ENCODE peak calls at places on chromosomes 6 and 20, in ten cellular contexts. O is non-pigmented ciliary epithelial cell; A is HEK293T; H is NCI-H524; C is thyroid gland; R is T-helper 2 cell; M is thoracic aorta; L is neural crest cell; B is activated naive CD8-positive, alpha-beta T cell treated with anti-CD3 and anti-CD28 coated beads, Interleukin-2, amount 50 U/mL, for 24 hours; V is ovary. E is an unnamed sample.

GRCh38 chr20:3405696-3406358 is 1.6 kb downstream of the DNAAF9 start:
- DNase-seq in O (no peak), A (no peak), H (no peak), C (no peak), R (no peak), M (no peak), L (no peak), B (no peak), V (no peak), E (no peak)

GRCh38 chr6:132910759-132911158 is 96.4 kb downstream of the RPS12 start:
- DNase-seq in O (no peak), A (no peak), H (no peak), C (no peak), R (no peak), M (no peak), L (no peak), B (no peak), V (no peak), E (no peak)

GRCh38 chr6:37535701-37536461 is 36.2 kb upstream of the CCDC167 start:
- DNase-seq in O (no peak), A (no peak), H (peak; percentile 65), C (peak; percentile 35), R (no peak), M (no peak), L (no peak), B (no peak), V (no peak), E (no peak)

GRCh38 chr6:127879685-127880084 is 21.2 kb downstream of the THEMIS start:
- DNase-seq in O (no peak), A (peak; percentile 12), H (peak; percentile 79), C (peak; percentile 8), R (no peak), M (no peak), L (peak; percentile 9), B (peak; percentile 69), V (peak; percentile 10), E (no peak)

GRCh38 chr6:151058021-151058733 is 181.6 kb upstream of the AKAP12 start:
- DNase-seq in O (no peak), A (no peak), H (no peak), C (no peak), R (no peak), M (no peak), L (no peak), B (no peak), V (peak; percentile 53), E (no peak)

GRCh38 chr20:15220009-15220656 is 882.7 kb upstream of the FLRT3 start:
- DNase-seq in O (no peak), A (no peak), H (no peak), C (no peak), R (no peak), M (no peak), L (no peak), B (no peak), V (no peak), E (no peak)

GRCh38 chr20:40982415-40983145 is 46.0 kb upstream of the TOP1 start:
- DNase-seq in O (no peak), A (no peak), H (no peak), C (no peak), R (no peak), M (no peak), L (no peak), B (no peak), V (no peak), E (peak; percentile 10)

GRCh38 chr20:33072362-33072761 is 7.1 kb upstream of the BPIFB4 start:
- DNase-seq in O (no peak), A (no peak), H (no peak), C (no peak), R (no peak), M (no peak), L (no peak), B (no peak), V (no peak), E (no peak)

GRCh38 chr6:100458841-100459154 is 5.9 kb downstream of the SIM1 start:
- DNase-seq in O (no peak), A (no peak), H (no peak), C (no peak), R (no peak), M (no peak), L (no peak), B (no peak), V (no peak), E (no peak)

GRCh38 chr20:3706774-3707507 is 5.5 kb downstream of the SIGLEC1 start:
- DNase-seq in O (no peak), A (no peak), H (no peak), C (peak; percentile 68), R (no peak), M (peak; percentile 39), L (no peak), B (no peak), V (no peak), E (no peak)

GRCh38 chr6:99426454-99426762 is 1.3 kb upstream of the PNISR start:
- DNase-seq in O (no peak), A (no peak), H (no peak), C (no peak), R (no peak), M (no peak), L (no peak), B (no peak), V (no peak), E (no peak)

GRCh38 chr20:44695295-44696230 is 19.6 kb upstream of the CCN5 start:
- DNase-seq in O (no peak), A (no peak), H (peak; percentile 93), C (no peak), R (no peak), M (no peak), L (no peak), B (no peak), V (no peak), E (no peak)

GRCh38 chr6:25623874-25624273 is 28.1 kb upstream of the SCGN start:
- DNase-seq in O (no peak), A (no peak), H (no peak), C (no peak), R (no peak), M (no peak), L (no peak), B (no peak), V (no peak), E (no peak)

GRCh38 chr20:33490023-33490933 is at the start of gene CBFA2T2:
- DNase-seq in O (no peak), A (no peak), H (peak; percentile 59), C (peak; percentile 58), R (no peak), M (peak; percentile 4), L (no peak), B (peak; percentile 60), V (peak; percentile 82), E (no peak)

GRCh38 chr20:47546184-47547033 is 44.7 kb downstream of the NCOA3 start:
- DNase-seq in O (peak; percentile 84), A (no peak), H (no peak), C (peak; percentile 57), R (no peak), M (no peak), L (no peak), B (no peak), V (no peak), E (no peak)

GRCh38 chr20:38049800-38050199 is 16.3 kb downstream of the RPRD1B start:
- DNase-seq in O (peak; percentile 69), A (no peak), H (no peak), C (no peak), R (no peak), M (no peak), L (no peak), B (no peak), V (no peak), E (no peak)

GRCh38 chr20:2462484-2462883 is 8.1 kb downstream of the SNRPB start:
- DNase-seq in O (no peak), A (no peak), H (no peak), C (no peak), R (no peak), M (no peak), L (no peak), B (no peak), V (no peak), E (no peak)

GRCh38 chr6:120826253-120826652 is 508.0 kb downstream of the TBC1D32 start:
- DNase-seq in O (no peak), A (peak; percentile 49), H (peak; percentile 49), C (peak; percentile 75), R (no peak), M (no peak), L (peak; percentile 25), B (peak; percentile 5), V (no peak), E (no peak)

GRCh38 chr20:47274449-47275108 is 81.9 kb downstream of the ZMYND8 start:
- DNase-seq in O (peak; percentile 88), A (no peak), H (no peak), C (no peak), R (no peak), M (no peak), L (no peak), B (peak; percentile 14), V (no peak), E (no peak)

GRCh38 chr20:50682065-50682464 is 9.3 kb downstream of the RIPOR3 start:
- DNase-seq in O (no peak), A (no peak), H (no peak), C (no peak), R (no peak), M (no peak), L (no peak), B (no peak), V (no peak), E (no peak)

GRCh38 chr20:39146394-39146793 is 184.2 kb downstream of the DHX35 start:
- DNase-seq in O (no peak), A (no peak), H (no peak), C (no peak), R (no peak), M (no peak), L (no peak), B (no peak), V (no peak), E (no peak)

GRCh38 chr6:167306401-167306998 is 15.4 kb downstream of the UNC93A start:
- DNase-seq in O (no peak), A (no peak), H (no peak), C (no peak), R (no peak), M (no peak), L (no peak), B (no peak), V (no peak), E (no peak)

GRCh38 chr6:53322188-53323029 is 26.3 kb downstream of the ELOVL5 start:
- DNase-seq in O (no peak), A (no peak), H (no peak), C (no peak), R (no peak), M (no peak), L (no peak), B (no peak), V (no peak), E (no peak)

GRCh38 chr6:122770835-122771601 is 8.5 kb upstream of the FABP7 start:
- DNase-seq in O (no peak), A (no peak), H (peak; percentile 87), C (no peak), R (no peak), M (no peak), L (no peak), B (no peak), V (no peak), E (no peak)

GRCh38 chr6:77844822-77845221 is 192.0 kb downstream of the MEI4 start:
- DNase-seq in O (no peak), A (no peak), H (no peak), C (no peak), R (no peak), M (no peak), L (no peak), B (no peak), V (no peak), E (no peak)

GRCh38 chr20:46552460-46553420 is 2.3 kb upstream of the OCSTAMP start:
- DNase-seq in O (no peak), A (no peak), H (no peak), C (no peak), R (peak; percentile 23), M (no peak), L (no peak), B (peak; percentile 58), V (no peak), E (no peak)

GRCh38 chr6:25788305-25788922 is 33.9 kb downstream of the SLC17A4 start:
- DNase-seq in O (peak; percentile 2), A (peak; percentile 60), H (peak; percentile 34), C (peak; percentile 57), R (peak; percentile 4), M (peak; percentile 3), L (no peak), B (peak; percentile 54), V (no peak), E (peak; percentile 47)

GRCh38 chr6:79070206-79070825 is 7.7 kb downstream of the PHIP start:
- DNase-seq in O (no peak), A (no peak), H (no peak), C (no peak), R (no peak), M (no peak), L (no peak), B (no peak), V (no peak), E (no peak)

E was measured in lung.